ENCODE peak calls at places on chromosome 6, in six cellular contexts. One of them, this sample, is unnamed.

GRCh38 chr6:106056060-106056737 is 29.9 kb upstream of the PRDM1 start:
- DNase-seq in NCI-H1436 treated with DMSO at 0.1 percent for 48 hours: no peak
- DNase-seq in small intestine: peak; percentile 38
- DNase-seq in IMR-90: no peak
- DNase-seq in renal cortical epithelial cell: no peak
- DNase-seq in activated T-cell treated with anti-CD3 and anti-CD28 coated beads for 1 hour: no peak
- DNase-seq in this sample: no peak

GRCh38 chr6:151136141-151136755 is 103.5 kb upstream of the AKAP12 start:
- DNase-seq in NCI-H1436 treated with DMSO at 0.1 percent for 48 hours: no peak
- DNase-seq in small intestine: peak; percentile 46
- DNase-seq in IMR-90: no peak
- DNase-seq in renal cortical epithelial cell: peak; percentile 91
- DNase-seq in activated T-cell treated with anti-CD3 and anti-CD28 coated beads for 1 hour: no peak
- DNase-seq in this sample: peak; percentile 35

GRCh38 chr6:41200901-41201783 is at the start of gene TREML2:
- DNase-seq in NCI-H1436 treated with DMSO at 0.1 percent for 48 hours: no peak
- DNase-seq in small intestine: no peak
- DNase-seq in IMR-90: no peak
- DNase-seq in renal cortical epithelial cell: no peak
- DNase-seq in activated T-cell treated with anti-CD3 and anti-CD28 coated beads for 1 hour: peak; percentile 6
- DNase-seq in this sample: no peak

GRCh38 chr6:137640086-137640485 is 145.9 kb upstream of the OLIG3 start:
- DNase-seq in NCI-H1436 treated with DMSO at 0.1 percent for 48 hours: no peak
- DNase-seq in small intestine: no peak
- DNase-seq in IMR-90: no peak
- DNase-seq in renal cortical epithelial cell: no peak
- DNase-seq in activated T-cell treated with anti-CD3 and anti-CD28 coated beads for 1 hour: no peak
- DNase-seq in this sample: no peak

GRCh38 chr6:148324297-148325007 is 18.2 kb upstream of the SASH1 start:
- DNase-seq in NCI-H1436 treated with DMSO at 0.1 percent for 48 hours: no peak
- DNase-seq in small intestine: no peak
- DNase-seq in IMR-90: peak; percentile 41
- DNase-seq in renal cortical epithelial cell: peak; percentile 59
- DNase-seq in activated T-cell treated with anti-CD3 and anti-CD28 coated beads for 1 hour: no peak
- DNase-seq in this sample: peak; percentile 36

GRCh38 chr6:134519456-134519855 is 201.5 kb upstream of the SGK1 start:
- DNase-seq in NCI-H1436 treated with DMSO at 0.1 percent for 48 hours: no peak
- DNase-seq in small intestine: no peak
- DNase-seq in IMR-90: peak; percentile 51
- DNase-seq in renal cortical epithelial cell: no peak
- DNase-seq in activated T-cell treated with anti-CD3 and anti-CD28 coated beads for 1 hour: peak; percentile 20
- DNase-seq in this sample: no peak

GRCh38 chr6:37868447-37868825 is 48.9 kb downstream of the ZFAND3 start:
- DNase-seq in NCI-H1436 treated with DMSO at 0.1 percent for 48 hours: no peak
- DNase-seq in small intestine: no peak
- DNase-seq in IMR-90: peak; percentile 59
- DNase-seq in renal cortical epithelial cell: peak; percentile 84
- DNase-seq in activated T-cell treated with anti-CD3 and anti-CD28 coated beads for 1 hour: no peak
- DNase-seq in this sample: peak; percentile 90

GRCh38 chr6:56663344-56663743 is 20.7 kb upstream of the DST start:
- DNase-seq in NCI-H1436 treated with DMSO at 0.1 percent for 48 hours: no peak
- DNase-seq in small intestine: no peak
- DNase-seq in IMR-90: no peak
- DNase-seq in renal cortical epithelial cell: peak; percentile 96
- DNase-seq in activated T-cell treated with anti-CD3 and anti-CD28 coated beads for 1 hour: no peak
- DNase-seq in this sample: peak; percentile 26

This sample was measured in astrocyte.